ENCODE peak calls at places on chromosomes 3 and 15, in nine cellular contexts. One of them, this sample, is unnamed. For H3K36me3 and H3K4me1, the result is how much of the 10 kb centered on the place peaks cover.

GRCh38 chr3:6781103-6781502 is 79.8 kb upstream of the GRM7 start:
- DNase-seq in astrocyte: peak
- DNase-seq in CD8-positive, alpha-beta T cell: no peak
- DNase-seq in adrenal gland: no peak
- DNase-seq in CD8-positive, alpha-beta memory T cell: no peak
- DNase-seq in GM23338: no peak
- DNase-seq in colonic mucosa: no peak
- DNase-seq in hepatocyte: no peak
- DNase-seq in tibial nerve: no peak
- DNase-seq in this sample: no peak

GRCh38 chr3:14899993-14900618 is 47.3 kb upstream of the NR2C2 start:
- DNase-seq in astrocyte: no peak
- DNase-seq in adrenal gland: no peak
- DNase-seq in GM23338: peak
- DNase-seq in CD8-positive, alpha-beta memory T cell: no peak
- DNase-seq in colonic mucosa: peak
- DNase-seq in tibial nerve: no peak
- DNase-seq in hepatocyte: peak
- DNase-seq in CD8-positive, alpha-beta T cell: no peak
- DNase-seq in this sample: no peak

GRCh38 chr3:94440767-94441493 is 378.1 kb downstream of the NSUN3 start:
- DNase-seq in astrocyte: peak
- DNase-seq in colonic mucosa: no peak
- DNase-seq in CD8-positive, alpha-beta memory T cell: no peak
- DNase-seq in GM23338: no peak
- DNase-seq in hepatocyte: peak
- DNase-seq in adrenal gland: no peak
- DNase-seq in tibial nerve: no peak
- DNase-seq in CD8-positive, alpha-beta T cell: no peak
- DNase-seq in this sample: no peak

GRCh38 chr15:72170691-72171090 is 26.9 kb downstream of the GRAMD2A start:
- DNase-seq in hepatocyte: no peak
- DNase-seq in adrenal gland: no peak
- DNase-seq in CD8-positive, alpha-beta memory T cell: no peak
- DNase-seq in GM23338: no peak
- DNase-seq in astrocyte: no peak
- DNase-seq in colonic mucosa: no peak
- DNase-seq in tibial nerve: no peak
- DNase-seq in CD8-positive, alpha-beta T cell: no peak
- DNase-seq in this sample: no peak

GRCh38 chr3:157445897-157446296 is 9.2 kb downstream of the PTX3 start:
- DNase-seq in colonic mucosa: no peak
- DNase-seq in GM23338: no peak
- DNase-seq in hepatocyte: no peak
- DNase-seq in CD8-positive, alpha-beta memory T cell: no peak
- DNase-seq in tibial nerve: no peak
- DNase-seq in astrocyte: no peak
- DNase-seq in adrenal gland: no peak
- DNase-seq in CD8-positive, alpha-beta T cell: no peak
- DNase-seq in this sample: no peak

GRCh38 chr15:62782100-62782791 is 260.3 kb upstream of the TPM1 start:
- DNase-seq in astrocyte: peak
- DNase-seq in tibial nerve: peak
- DNase-seq in CD8-positive, alpha-beta T cell: no peak
- DNase-seq in colonic mucosa: peak
- DNase-seq in GM23338: peak
- DNase-seq in CD8-positive, alpha-beta memory T cell: no peak
- DNase-seq in hepatocyte: peak
- DNase-seq in adrenal gland: peak
- DNase-seq in this sample: peak

GRCh38 chr3:125039041-125039896 is 16.5 kb downstream of the HEG1 start:
- DNase-seq in astrocyte: no peak
- DNase-seq in adrenal gland: no peak
- DNase-seq in colonic mucosa: no peak
- DNase-seq in GM23338: no peak
- DNase-seq in hepatocyte: no peak
- DNase-seq in CD8-positive, alpha-beta memory T cell: no peak
- DNase-seq in CD8-positive, alpha-beta T cell: no peak
- DNase-seq in tibial nerve: no peak
- DNase-seq in this sample: no peak

GRCh38 chr3:156434921-156435320 is 120.0 kb downstream of the SSR3 start:
- DNase-seq in astrocyte: no peak
- DNase-seq in hepatocyte: no peak
- DNase-seq in tibial nerve: no peak
- DNase-seq in adrenal gland: no peak
- DNase-seq in CD8-positive, alpha-beta memory T cell: no peak
- DNase-seq in colonic mucosa: no peak
- DNase-seq in GM23338: no peak
- DNase-seq in CD8-positive, alpha-beta T cell: no peak
- DNase-seq in this sample: no peak

GRCh38 chr3:168168743-168169142 is 73.0 kb upstream of the GOLIM4 start:
- DNase-seq in astrocyte: no peak
- DNase-seq in CD8-positive, alpha-beta T cell: no peak
- DNase-seq in colonic mucosa: no peak
- DNase-seq in GM23338: no peak
- DNase-seq in adrenal gland: no peak
- DNase-seq in tibial nerve: no peak
- DNase-seq in CD8-positive, alpha-beta memory T cell: no peak
- DNase-seq in hepatocyte: no peak
- DNase-seq in this sample: no peak

GRCh38 chr3:128493221-128494151 is 485 bp upstream of the GATA2 start:
- DNase-seq in CD8-positive, alpha-beta memory T cell: no peak
- DNase-seq in adrenal gland: peak
- DNase-seq in colonic mucosa: no peak
- DNase-seq in tibial nerve: no peak
- DNase-seq in astrocyte: no peak
- DNase-seq in GM23338: no peak
- DNase-seq in hepatocyte: no peak
- DNase-seq in CD8-positive, alpha-beta T cell: no peak
- DNase-seq in this sample: peak

GRCh38 chr3:160564205-160564922 is 1.0 kb downstream of the KPNA4 start:
- DNase-seq in hepatocyte: peak
- DNase-seq in CD8-positive, alpha-beta T cell: peak
- DNase-seq in colonic mucosa: peak
- DNase-seq in tibial nerve: no peak
- DNase-seq in GM23338: peak
- DNase-seq in astrocyte: no peak
- DNase-seq in adrenal gland: no peak
- DNase-seq in CD8-positive, alpha-beta memory T cell: peak
- DNase-seq in this sample: no peak

GRCh38 chr15:88394553-88395159 is 72.5 kb downstream of the MRPL46 start:
- DNase-seq in CD8-positive, alpha-beta memory T cell: no peak
- DNase-seq in hepatocyte: no peak
- DNase-seq in adrenal gland: no peak
- DNase-seq in colonic mucosa: no peak
- DNase-seq in astrocyte: peak
- DNase-seq in CD8-positive, alpha-beta T cell: no peak
- DNase-seq in GM23338: no peak
- DNase-seq in tibial nerve: no peak
- DNase-seq in this sample: no peak

GRCh38 chr3:134030382-134030753 is 643 bp upstream of the SLCO2A1 start:
- DNase-seq in CD8-positive, alpha-beta memory T cell: no peak
- DNase-seq in colonic mucosa: peak
- DNase-seq in adrenal gland: no peak
- DNase-seq in CD8-positive, alpha-beta T cell: no peak
- DNase-seq in GM23338: peak
- DNase-seq in tibial nerve: no peak
- DNase-seq in hepatocyte: peak
- DNase-seq in astrocyte: no peak
- DNase-seq in this sample: no peak

GRCh38 chr3:119716998-119717397 is 14.2 kb downstream of the CFAP91 start:
- DNase-seq in GM23338: no peak
- DNase-seq in colonic mucosa: peak
- DNase-seq in astrocyte: no peak
- DNase-seq in tibial nerve: no peak
- DNase-seq in CD8-positive, alpha-beta memory T cell: no peak
- DNase-seq in adrenal gland: peak
- DNase-seq in CD8-positive, alpha-beta T cell: no peak
- DNase-seq in hepatocyte: peak
- DNase-seq in this sample: no peak

GRCh38 chr15:33699691-33700447 is 268.4 kb upstream of the CHRM5 start:
- DNase-seq in GM23338: peak
- DNase-seq in hepatocyte: peak
- DNase-seq in CD8-positive, alpha-beta T cell: no peak
- DNase-seq in colonic mucosa: no peak
- DNase-seq in astrocyte: no peak
- DNase-seq in adrenal gland: no peak
- DNase-seq in tibial nerve: no peak
- DNase-seq in CD8-positive, alpha-beta memory T cell: no peak
- DNase-seq in this sample: no peak

GRCh38 chr3:119362940-119363725 is 69.0 kb downstream of the ARHGAP31 start:
- DNase-seq in astrocyte: no peak
- DNase-seq in colonic mucosa: no peak
- DNase-seq in GM23338: no peak
- DNase-seq in CD8-positive, alpha-beta T cell: no peak
- DNase-seq in tibial nerve: no peak
- DNase-seq in CD8-positive, alpha-beta memory T cell: no peak
- DNase-seq in adrenal gland: no peak
- DNase-seq in hepatocyte: no peak
- DNase-seq in this sample: no peak

GRCh38 chr15:59166601-59167265 is 39.9 kb upstream of the LDHAL6B start:
- DNase-seq in GM23338: no peak
- DNase-seq in colonic mucosa: no peak
- DNase-seq in CD8-positive, alpha-beta T cell: no peak
- DNase-seq in astrocyte: no peak
- DNase-seq in adrenal gland: no peak
- DNase-seq in CD8-positive, alpha-beta memory T cell: no peak
- DNase-seq in tibial nerve: no peak
- DNase-seq in hepatocyte: no peak
- DNase-seq in this sample: no peak

GRCh38 chr3:128337305-128337704 is 129.4 kb downstream of the DNAJB8 start:
- DNase-seq in colonic mucosa: no peak
- DNase-seq in hepatocyte: no peak
- DNase-seq in CD8-positive, alpha-beta memory T cell: no peak
- DNase-seq in tibial nerve: no peak
- DNase-seq in CD8-positive, alpha-beta T cell: no peak
- DNase-seq in adrenal gland: no peak
- DNase-seq in astrocyte: no peak
- DNase-seq in GM23338: no peak
- DNase-seq in this sample: no peak

GRCh38 chr15:66766282-66767228 is 64.5 kb downstream of the SMAD6 start:
- DNase-seq in colonic mucosa: no peak
- DNase-seq in CD8-positive, alpha-beta memory T cell: no peak
- DNase-seq in tibial nerve: no peak
- DNase-seq in GM23338: no peak
- DNase-seq in hepatocyte: peak
- DNase-seq in adrenal gland: no peak
- DNase-seq in CD8-positive, alpha-beta T cell: no peak
- DNase-seq in astrocyte: peak
- DNase-seq in this sample: no peak

GRCh38 chr15:73142802-73143762 is 90.8 kb downstream of the NEO1 start:
- DNase-seq in GM23338: no peak
- DNase-seq in tibial nerve: no peak
- DNase-seq in hepatocyte: no peak
- DNase-seq in adrenal gland: no peak
- DNase-seq in CD8-positive, alpha-beta memory T cell: no peak
- DNase-seq in CD8-positive, alpha-beta T cell: no peak
- DNase-seq in colonic mucosa: no peak
- DNase-seq in astrocyte: no peak
- DNase-seq in this sample: no peak

GRCh38 chr15:22930782-22931484 is 49.2 kb downstream of the CYFIP1 start:
- DNase-seq in hepatocyte: no peak
- DNase-seq in colonic mucosa: no peak
- DNase-seq in tibial nerve: no peak
- DNase-seq in CD8-positive, alpha-beta T cell: no peak
- DNase-seq in CD8-positive, alpha-beta memory T cell: no peak
- DNase-seq in GM23338: no peak
- DNase-seq in adrenal gland: peak
- DNase-seq in astrocyte: peak
- DNase-seq in this sample: no peak
- H3K36me3 ChIP-seq in hepatocyte: under half
- H3K36me3 ChIP-seq in colonic mucosa: under half
- H3K36me3 ChIP-seq in tibial nerve: half or more
- H3K36me3 ChIP-seq in CD8-positive, alpha-beta T cell: under half
- H3K36me3 ChIP-seq in CD8-positive, alpha-beta memory T cell: under half
- H3K36me3 ChIP-seq in GM23338: under half
- H3K36me3 ChIP-seq in adrenal gland: under half
- H3K36me3 ChIP-seq in astrocyte: under half
- H3K36me3 ChIP-seq in this sample: under half

GRCh38 chr3:37182816-37183215 is 8.4 kb upstream of the LRRFIP2 start:
- DNase-seq in colonic mucosa: no peak
- DNase-seq in adrenal gland: no peak
- DNase-seq in hepatocyte: no peak
- DNase-seq in tibial nerve: no peak
- DNase-seq in CD8-positive, alpha-beta memory T cell: no peak
- DNase-seq in GM23338: no peak
- DNase-seq in CD8-positive, alpha-beta T cell: no peak
- DNase-seq in astrocyte: no peak
- DNase-seq in this sample: no peak
- H3K27ac ChIP-seq in colonic mucosa: no peak
- H3K27ac ChIP-seq in adrenal gland: peak
- H3K27ac ChIP-seq in hepatocyte: no peak
- H3K27ac ChIP-seq in tibial nerve: no peak
- H3K27ac ChIP-seq in CD8-positive, alpha-beta memory T cell: no peak
- H3K27ac ChIP-seq in GM23338: no peak
- H3K27ac ChIP-seq in CD8-positive, alpha-beta T cell: no peak
- H3K27ac ChIP-seq in astrocyte: peak
- H3K27ac ChIP-seq in this sample: peak

DNA sequence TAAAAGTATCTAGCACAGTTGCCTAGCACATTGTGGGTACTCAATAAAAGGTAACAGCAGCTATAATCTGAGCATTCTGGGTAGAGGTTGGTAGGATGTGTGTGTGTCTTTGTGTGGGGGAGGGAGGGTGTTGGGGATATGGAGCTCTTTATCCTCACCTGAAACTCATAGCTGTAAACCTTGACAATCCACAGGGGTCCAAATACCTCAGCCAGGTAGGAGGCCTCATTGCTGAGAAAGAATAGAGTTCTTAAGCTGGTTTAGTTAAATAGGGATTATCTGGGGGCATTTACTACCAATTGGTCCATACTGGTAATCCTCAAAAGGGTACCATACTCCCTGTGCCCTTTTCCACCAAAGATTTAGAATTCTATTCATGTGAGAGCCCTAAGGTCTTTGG is 3.9 kb downstream of the SERF2 start:
- DNase-seq in adrenal gland: no peak
- DNase-seq in CD8-positive, alpha-beta memory T cell: no peak
- DNase-seq in astrocyte: no peak
- DNase-seq in colonic mucosa: no peak
- DNase-seq in hepatocyte: no peak
- DNase-seq in tibial nerve: no peak
- DNase-seq in GM23338: peak
- DNase-seq in CD8-positive, alpha-beta T cell: no peak
- DNase-seq in this sample: no peak
- H3K4me1 ChIP-seq in adrenal gland: under half
- H3K4me1 ChIP-seq in CD8-positive, alpha-beta memory T cell: under half
- H3K4me1 ChIP-seq in astrocyte: under half
- H3K4me1 ChIP-seq in colonic mucosa: under half
- H3K4me1 ChIP-seq in hepatocyte: under half
- H3K4me1 ChIP-seq in tibial nerve: under half
- H3K4me1 ChIP-seq in GM23338: under half
- H3K4me1 ChIP-seq in CD8-positive, alpha-beta T cell: under half
- H3K4me1 ChIP-seq in this sample: under half

DNA sequence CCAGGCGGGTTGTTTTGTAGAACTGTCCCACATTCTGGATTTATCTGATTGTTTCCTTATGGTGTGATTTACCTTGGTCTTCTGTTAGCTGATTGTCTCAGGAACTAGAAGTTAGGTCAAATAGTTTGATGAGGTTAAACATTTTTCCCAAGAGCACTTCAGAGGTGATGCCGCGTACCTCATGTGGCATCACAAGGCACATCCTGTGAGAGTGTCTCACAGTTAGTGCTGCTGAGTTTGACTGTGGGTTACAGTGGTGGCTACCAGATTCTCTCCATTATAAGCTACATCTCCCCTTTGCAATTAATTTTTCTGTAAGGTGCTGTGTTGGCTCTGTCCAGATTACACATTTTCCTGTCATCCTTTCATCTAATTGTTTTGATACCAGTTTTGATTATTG is 12.6 kb downstream of the RPUSD3 start:
- DNase-seq in CD8-positive, alpha-beta memory T cell: no peak
- DNase-seq in astrocyte: no peak
- DNase-seq in GM23338: no peak
- DNase-seq in adrenal gland: no peak
- DNase-seq in hepatocyte: no peak
- DNase-seq in colonic mucosa: no peak
- DNase-seq in CD8-positive, alpha-beta T cell: no peak
- DNase-seq in tibial nerve: no peak
- DNase-seq in this sample: no peak
- H3K36me3 ChIP-seq in CD8-positive, alpha-beta memory T cell: under half
- H3K36me3 ChIP-seq in astrocyte: under half
- H3K36me3 ChIP-seq in GM23338: under half
- H3K36me3 ChIP-seq in adrenal gland: under half
- H3K36me3 ChIP-seq in hepatocyte: under half
- H3K36me3 ChIP-seq in colonic mucosa: under half
- H3K36me3 ChIP-seq in CD8-positive, alpha-beta T cell: under half
- H3K36me3 ChIP-seq in tibial nerve: half or more
- H3K36me3 ChIP-seq in this sample: under half

This sample was measured in uterus.